ENCODE peak calls at places on chromosomes 4 and X, in nine cellular contexts. K, Y, M, A, F, O, B, X and S are unnamed samples.
A peak's percentile ranks its signal among the peaks of the same experiment; 100 is the strongest.

GRCh38 chrX:45031830-45032229 is 158.8 kb downstream of the KDM6A start:
- DNase-seq in K (no peak), Y (no peak), M (no peak), A (no peak), F (no peak), O (no peak), B (no peak), X (no peak), S (no peak)

GRCh38 chr4:172573899-172574298 is 594.7 kb upstream of the GALNT7 start:
- DNase-seq in K (no peak), Y (no peak), M (no peak), A (no peak), F (no peak), O (no peak), B (no peak), X (no peak), S (peak; percentile 95)

GRCh38 chrX:65932173-65933084 is 107.5 kb downstream of the VSIG4 start:
- DNase-seq in K (no peak), Y (peak; percentile 20), M (no peak), A (peak; percentile 29), F (no peak), O (no peak), B (no peak), X (peak; percentile 86), S (peak; percentile 15)

GRCh38 chrX:38192007-38192625 is 28.6 kb downstream of the SRPX start:
- DNase-seq in K (no peak), Y (no peak), M (no peak), A (no peak), F (peak; percentile 25), O (peak; percentile 8), B (peak; percentile 28), X (peak; percentile 44), S (peak; percentile 37)

GRCh38 chr4:140130677-140131076 is 23.3 kb downstream of the MAML3 start:
- DNase-seq in K (peak; percentile 44), Y (no peak), M (no peak), A (no peak), F (peak; percentile 83), O (no peak), B (no peak), X (peak; percentile 87), S (no peak)

GRCh38 chr4:35934370-35934981 is 309.8 kb downstream of the ARAP2 start:
- DNase-seq in K (no peak), Y (peak; percentile 63), M (no peak), A (no peak), F (peak; percentile 1), O (no peak), B (no peak), X (peak; percentile 65), S (peak; percentile 39)

GRCh38 chrX:50458483-50458882 is 12.1 kb downstream of the DGKK start:
- DNase-seq in K (no peak), Y (no peak), M (no peak), A (no peak), F (no peak), O (no peak), B (no peak), X (no peak), S (no peak)

GRCh38 chr4:83917572-83917971 is 381.7 kb downstream of the GPAT3 start:
- DNase-seq in K (no peak), Y (peak; percentile 4), M (no peak), A (no peak), F (peak; percentile 2), O (no peak), B (no peak), X (no peak), S (no peak)

GRCh38 chr4:122205687-122206086 is 53.6 kb downstream of the BLTP1 start:
- DNase-seq in K (no peak), Y (no peak), M (no peak), A (no peak), F (no peak), O (no peak), B (no peak), X (no peak), S (no peak)

DNA sequence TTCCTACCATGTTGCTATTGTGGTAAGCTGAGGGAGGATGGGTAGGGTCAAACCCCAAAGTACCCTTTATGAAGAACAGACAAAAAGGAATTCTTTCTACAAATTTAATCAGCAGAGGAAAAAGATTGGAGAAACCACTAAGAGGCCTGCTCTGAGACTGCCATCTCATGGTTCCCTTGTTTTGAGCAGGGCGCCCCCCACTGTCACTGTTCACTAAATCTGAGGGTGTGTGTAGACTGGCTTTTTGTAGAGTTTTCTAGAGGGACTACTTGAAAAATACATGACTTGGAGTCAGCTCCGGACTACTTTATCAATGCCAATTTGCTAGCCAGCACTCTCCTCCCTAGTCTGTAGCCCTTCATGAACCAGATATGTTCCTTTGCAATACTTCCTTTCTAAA is 324.8 kb downstream of the FRMPD4 start:
- DNase-seq in K (no peak), Y (no peak), M (no peak), A (no peak), F (no peak), O (no peak), B (no peak), X (no peak), S (no peak)
- TF ChIP-seq CTCF in K (no peak), Y (no peak), M (no peak), A (no peak), F (no peak), O (no peak), B (no peak), X (no peak), S (no peak)

DNA sequence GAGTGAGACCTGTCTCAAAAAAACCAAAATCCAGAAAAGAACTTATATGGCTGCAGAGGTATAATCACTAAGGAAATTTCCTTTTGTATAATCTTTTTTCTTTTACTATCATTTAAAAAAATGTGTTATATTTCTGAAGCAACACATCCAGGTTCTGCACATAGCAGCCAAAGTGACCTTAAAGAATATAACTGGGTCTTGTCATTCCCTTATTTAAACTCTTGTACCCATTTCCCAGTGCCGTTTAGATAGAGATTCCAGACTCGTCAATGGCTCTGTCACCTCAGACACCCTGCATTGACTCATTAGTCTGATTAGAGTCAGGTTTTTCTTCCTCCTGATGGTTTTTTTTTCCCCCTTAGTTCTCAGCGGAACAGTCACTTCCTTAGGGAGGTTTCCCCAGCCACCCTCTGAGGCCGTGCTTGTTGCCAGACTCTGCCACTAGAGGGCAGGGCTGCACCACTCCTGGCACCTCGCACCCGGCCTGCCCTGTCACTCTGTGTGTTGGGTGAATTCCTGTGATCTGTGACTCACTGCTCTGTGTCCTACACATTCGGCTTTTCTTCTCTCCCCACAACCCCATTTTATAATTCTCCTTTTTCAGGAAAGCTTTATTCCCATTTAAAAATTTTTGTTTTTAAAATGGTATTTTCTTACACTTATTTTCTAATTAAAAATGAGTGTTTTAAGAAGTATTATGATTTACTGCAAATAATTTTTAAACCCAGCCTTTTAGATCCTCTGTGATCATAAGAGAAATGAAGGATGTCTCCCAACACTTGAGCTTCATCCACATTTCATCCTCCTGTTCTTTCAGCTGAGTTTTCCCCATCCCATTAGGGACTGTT is 32.1 kb downstream of the HTT start:
- DNase-seq in K (peak; percentile 79), Y (peak; percentile 93), M (peak; percentile 87), A (peak; percentile 79), F (peak; percentile 89), O (peak; percentile 81), B (peak; percentile 86), X (peak; percentile 90), S (peak; percentile 93)
- H3K27ac ChIP-seq in K (peak overlapping the region; percentile 52), Y (peak overlapping the region; percentile 65), M (no peak overlapping the region), A (no peak overlapping the region), F (no peak overlapping the region), O (no peak overlapping the region), B (peak overlapping the region; percentile 82), X (no peak overlapping the region), S (peak overlapping the region; percentile 82)

GRCh38 chr4:113292371-113293042 is 243.1 kb downstream of the ANK2 start:
- DNase-seq in K (no peak), Y (peak; percentile 26), M (no peak), A (peak; percentile 67), F (peak; percentile 71), O (no peak), B (peak; percentile 59), X (no peak), S (no peak)
- H3K4me3 ChIP-seq in K (peak overlapping the region; percentile 19), Y (no peak overlapping the region), M (no peak overlapping the region), A (no peak overlapping the region), F (no peak overlapping the region), O (no peak overlapping the region), B (no peak overlapping the region), X (no peak overlapping the region), S (no peak overlapping the region)

DNA sequence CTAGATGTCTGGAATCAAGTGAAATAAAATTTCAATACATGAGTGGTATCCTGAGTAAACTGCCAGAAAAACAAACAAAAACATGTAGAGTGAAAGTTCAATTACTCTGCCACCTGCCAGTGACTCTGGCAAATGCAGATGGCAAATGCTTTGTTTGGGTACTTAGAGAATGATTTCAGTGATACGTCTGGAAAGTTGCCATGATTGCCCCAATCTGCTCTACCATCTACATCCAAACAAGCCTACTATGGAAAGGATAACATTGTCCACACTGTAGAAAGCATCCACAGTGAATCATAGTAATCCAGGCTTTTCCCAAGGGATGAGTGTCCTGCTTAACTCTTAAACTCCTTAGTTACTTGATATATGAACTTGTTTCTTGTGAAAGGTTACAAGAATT is 3.4 kb downstream of the SPATA4 start:
- DNase-seq in K (no peak), Y (no peak), M (no peak), A (no peak), F (peak; percentile 43), O (no peak), B (no peak), X (peak; percentile 33), S (peak; percentile 2)
- TF ChIP-seq CTCF in K (no peak), Y (no peak), M (no peak), A (peak; percentile 7), F (no peak), O (no peak), B (no peak), X (peak; percentile 34), S (no peak)

GRCh38 chrX:26914232-26914631 is 548.9 kb downstream of the PPP4R3C start:
- DNase-seq in K (no peak), Y (no peak), M (no peak), A (no peak), F (no peak), O (no peak), B (no peak), X (no peak), S (no peak)

GRCh38 chrX:26908218-26908617 is 554.9 kb downstream of the PPP4R3C start:
- DNase-seq in K (no peak), Y (no peak), M (no peak), A (no peak), F (no peak), O (no peak), B (no peak), X (no peak), S (no peak)

GRCh38 chrX:26915064-26915463 is 548.1 kb downstream of the PPP4R3C start:
- DNase-seq in K (no peak), Y (no peak), M (no peak), A (no peak), F (no peak), O (no peak), B (no peak), X (no peak), S (no peak)

GRCh38 chrX:26909728-26910127 is 553.4 kb downstream of the PPP4R3C start:
- DNase-seq in K (no peak), Y (no peak), M (no peak), A (no peak), F (no peak), O (no peak), B (no peak), X (no peak), S (no peak)
- H3K27ac ChIP-seq in K (no peak overlapping the region), Y (no peak overlapping the region), M (no peak overlapping the region), A (no peak overlapping the region), F (no peak overlapping the region), O (no peak overlapping the region), B (no peak overlapping the region), X (no peak overlapping the region), S (no peak overlapping the region)